ENCODE peak calls at places on chromosome 21, in ten cellular contexts. T, M, X, S, D, C, R, E, W and K are unnamed samples.

GRCh38 chr21:29343517-29343916 is 44.8 kb downstream of the BACH1 start:
- DNase-seq in X (no peak), D (no peak), S (peak; percentile 95), W (no peak), R (no peak), C (no peak), T (no peak), M (no peak), E (peak; percentile 43), K (no peak)

GRCh38 chr21:43369124-43369523 is 57.8 kb downstream of the SIK1 start:
- DNase-seq in X (peak; percentile 59), C (no peak), W (no peak), T (no peak), M (no peak), D (no peak), S (peak; percentile 35), R (no peak), E (peak; percentile 35), K (no peak)

GRCh38 chr21:38660333-38661295 is 145.1 kb upstream of the ETS2 start:
- DNase-seq in X (peak; percentile 79), D (peak; percentile 40), T (no peak), S (no peak), E (peak; percentile 11), M (peak; percentile 59), C (no peak), R (peak; percentile 85), W (no peak), K (no peak)

GRCh38 chr21:31293986-31294385 is 50.1 kb downstream of the TIAM1 start:
- DNase-seq in E (peak; percentile 92), X (no peak), W (no peak), C (no peak), T (peak; percentile 23), M (no peak), R (no peak), D (no peak), S (peak; percentile 96), K (peak; percentile 75)

GRCh38 chr21:35563885-35564451 is 496.4 kb downstream of the SETD4 start:
- DNase-seq in W (no peak), M (no peak), R (peak; percentile 69), E (peak; percentile 97), S (peak; percentile 97), D (peak; percentile 66), X (no peak), T (no peak), C (no peak), K (no peak)

GRCh38 chr21:18468775-18469174 is 65.2 kb upstream of the TMPRSS15 start:
- DNase-seq in E (no peak), S (no peak), X (no peak), M (no peak), C (peak; percentile 60), R (no peak), T (no peak), W (no peak), D (no peak), K (no peak)

GRCh38 chr21:37582613-37583012 is 216.0 kb downstream of the DYRK1A start:
- DNase-seq in T (peak; percentile 8), C (peak; percentile 73), M (no peak), E (peak; percentile 84), S (peak; percentile 33), W (no peak), D (no peak), R (no peak), X (no peak), K (no peak)

GRCh38 chr21:15061747-15062146 is 3.1 kb downstream of the NRIP1 start:
- DNase-seq in W (no peak), S (no peak), C (peak; percentile 1), X (no peak), T (no peak), R (no peak), D (no peak), M (no peak), E (no peak), K (no peak)

GRCh38 chr21:36730291-36731281 is 31.7 kb downstream of the SIM2 start:
- DNase-seq in M (no peak), C (no peak), R (peak; percentile 35), X (no peak), T (no peak), S (peak; percentile 35), W (no peak), D (no peak), E (no peak), K (no peak)

GRCh38 chr21:44888581-44889550 is 15.4 kb upstream of the PTTG1IP start:
- DNase-seq in X (peak; percentile 79), W (no peak), M (no peak), S (no peak), D (no peak), R (no peak), C (no peak), E (no peak), T (no peak), K (no peak)

GRCh38 chr21:35232545-35233176 is 183.6 kb upstream of the RUNX1 start:
- DNase-seq in X (no peak), M (no peak), S (peak; percentile 98), W (no peak), D (no peak), C (no peak), R (no peak), T (peak; percentile 63), E (peak; percentile 81), K (no peak)

GRCh38 chr21:34603002-34603709 is 11.8 kb downstream of the RCAN1 start:
- DNase-seq in E (peak; percentile 81), C (peak; percentile 67), X (peak; percentile 96), D (peak; percentile 83), R (peak; percentile 85), W (peak; percentile 52), T (peak; percentile 71), M (peak; percentile 89), S (peak; percentile 32), K (peak; percentile 34)

GRCh38 chr21:18951291-18952038 is 547.9 kb upstream of the TMPRSS15 start:
- DNase-seq in M (peak; percentile 55), X (peak; percentile 13), T (no peak), D (no peak), S (no peak), C (peak; percentile 69), W (no peak), E (no peak), R (no peak), K (peak; percentile 20)

GRCh38 chr21:45011911-45012660 is 62.3 kb upstream of the ADARB1 start:
- DNase-seq in W (no peak), S (peak; percentile 85), M (peak; percentile 82), X (peak; percentile 70), D (no peak), T (peak; percentile 83), C (no peak), R (peak; percentile 77), E (peak; percentile 89), K (peak; percentile 96)

GRCh38 chr21:37206531-37206930 is 60.6 kb downstream of the VPS26C start:
- DNase-seq in R (no peak), C (no peak), D (no peak), S (no peak), X (no peak), W (no peak), M (no peak), E (no peak), T (no peak), K (no peak)

GRCh38 chr21:36864974-36865373 is 101.5 kb downstream of the HLCS start:
- DNase-seq in X (no peak), R (no peak), D (no peak), E (no peak), S (no peak), T (no peak), C (no peak), W (no peak), M (no peak), K (no peak)

GRCh38 chr21:29351691-29352090 is 53.0 kb downstream of the BACH1 start:
- DNase-seq in D (no peak), C (no peak), X (no peak), E (peak; percentile 81), M (no peak), T (no peak), R (no peak), S (peak; percentile 97), W (no peak), K (no peak)

GRCh38 chr21:28344985-28345384 is 647.7 kb downstream of the LTN1 start:
- DNase-seq in D (no peak), S (no peak), T (no peak), R (no peak), M (no peak), X (no peak), E (no peak), W (no peak), C (no peak), K (no peak)

GRCh38 chr21:21183092-21183491 is 184.9 kb downstream of the NCAM2 start:
- DNase-seq in D (no peak), T (no peak), M (no peak), R (no peak), S (no peak), C (no peak), W (no peak), X (no peak), E (no peak), K (no peak)
- H3K27ac ChIP-seq in D (no peak overlapping the region), T (no peak overlapping the region), M (no peak overlapping the region), R (no peak overlapping the region), S (no peak overlapping the region), C (no peak overlapping the region), W (no peak overlapping the region), X (no peak overlapping the region), E (no peak overlapping the region), K (no peak overlapping the region)

GRCh38 chr21:46062471-46063211 is 35.3 kb upstream of the COL6A2 start:
- DNase-seq in C (no peak), X (no peak), T (no peak), E (no peak), D (no peak), S (no peak), W (peak; percentile 81), R (no peak), M (peak; percentile 7), K (no peak)
- H3K27me3 ChIP-seq in C (peaks cover 99% of the 10 kb centered on the region), X (peaks cover 76% of the 10 kb centered on the region), T (no peaks in the 10 kb centered on the region), E (no peaks in the 10 kb centered on the region), D (no peaks in the 10 kb centered on the region), S (no peaks in the 10 kb centered on the region), W (no peaks in the 10 kb centered on the region), R (no peaks in the 10 kb centered on the region), M (no peaks in the 10 kb centered on the region), K (peaks cover 29% of the 10 kb centered on the region)

DNA sequence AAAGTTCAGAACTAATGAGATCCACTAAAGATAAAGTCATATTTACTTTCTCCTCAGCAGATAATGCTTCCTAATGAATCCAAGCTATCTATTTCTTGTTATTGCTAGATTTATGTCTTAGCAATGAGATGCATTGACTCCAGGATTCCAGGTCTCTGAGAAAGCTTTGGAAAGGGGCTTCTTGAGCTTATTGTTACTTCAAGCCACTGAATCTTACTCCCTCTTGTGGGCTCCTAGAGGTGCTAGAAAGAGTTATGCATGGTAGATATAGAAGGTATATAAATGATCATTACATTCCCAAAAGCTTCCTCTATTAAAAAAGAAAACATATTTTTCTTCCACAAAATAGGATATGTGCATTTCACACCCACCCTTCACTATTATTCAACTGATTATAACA is 246.4 kb upstream of the ADAMTS5 start:
- DNase-seq in R (no peak), T (no peak), C (no peak), M (no peak), D (no peak), W (no peak), X (no peak), S (no peak), E (peak; percentile 33), K (no peak)
- TF ChIP-seq CTCF in R (no peak), T (no peak), C (no peak), M (peak; percentile 33), D (peak; percentile 11), W (no peak), X (no peak), S (no peak), E (peak; percentile 40), K (peak; percentile 50)

DNA sequence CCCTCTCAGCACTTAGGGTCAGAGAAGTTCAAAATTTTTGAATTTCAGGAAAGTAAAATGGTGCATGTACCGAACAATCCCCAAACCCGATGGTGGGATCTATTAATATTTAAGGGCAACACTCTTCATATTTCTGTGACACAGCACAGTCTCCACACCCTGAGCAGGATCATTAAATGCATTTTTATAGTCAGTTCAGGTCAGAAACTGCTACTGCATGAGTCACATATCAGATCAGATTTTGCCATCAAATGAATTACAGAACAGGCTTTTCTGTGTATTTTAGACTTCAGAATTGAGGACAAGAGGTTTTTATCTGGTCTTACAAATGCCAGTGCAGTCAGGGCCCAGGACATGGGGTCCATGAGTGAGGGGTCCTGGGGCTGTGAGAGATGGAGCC is 79.2 kb downstream of the RIPK4 start:
- DNase-seq in W (no peak), T (no peak), D (no peak), X (no peak), S (no peak), M (no peak), R (no peak), E (no peak), C (no peak), K (no peak)
- H3K27ac ChIP-seq in W (no peak overlapping the region), T (peak overlapping the region; percentile 17), D (no peak overlapping the region), X (no peak overlapping the region), S (no peak overlapping the region), M (no peak overlapping the region), R (no peak overlapping the region), E (no peak overlapping the region), C (no peak overlapping the region), K (peak overlapping the region; percentile 29)